ENCODE peak calls at places on chromosomes 5 and 9, in four cellular contexts. B, D, Z and C are unnamed samples.
A peak's percentile ranks its signal among the peaks of the same experiment; 100 is the strongest.

GRCh38 chr5:158812381-158812780 is 287.3 kb downstream of the EBF1 start:
- DNase-seq in Z (no peak), D (peak; percentile 48), B (no peak), C (no peak)

GRCh38 chr5:118990582-118990981 is 2.2 kb upstream of the DTWD2 start:
- DNase-seq in Z (no peak), D (no peak), B (no peak), C (no peak)

GRCh38 chr5:139638736-139639618 is 9.2 kb upstream of the CXXC5 start:
- DNase-seq in B (no peak), D (peak; percentile 43), Z (no peak), C (no peak)

GRCh38 chr5:66869347-66869746 is 273.2 kb downstream of the MAST4 start:
- DNase-seq in D (no peak), B (no peak), Z (no peak), C (no peak)

GRCh38 chr9:134707031-134707680 is 65.6 kb downstream of the COL5A1 start:
- DNase-seq in Z (peak; percentile 7), B (no peak), D (no peak), C (no peak)

GRCh38 chr5:14229734-14230133 is 86.6 kb downstream of the TRIO start:
- DNase-seq in D (no peak), B (no peak), Z (no peak), C (no peak)

GRCh38 chr9:134929560-134930158 is 11.9 kb upstream of the FCN1 start:
- DNase-seq in Z (no peak), B (no peak), D (no peak), C (no peak)

GRCh38 chr5:39235648-39236047 is 16.3 kb upstream of the FYB1 start:
- DNase-seq in Z (no peak), D (no peak), B (no peak), C (no peak)

GRCh38 chr9:33263131-33263935 is 1.2 kb downstream of the BAG1 start:
- DNase-seq in Z (peak; percentile 18), B (no peak), D (no peak), C (no peak)

GRCh38 chr5:96288166-96288844 is 144.7 kb downstream of the PCSK1 start:
- DNase-seq in B (no peak), D (no peak), Z (no peak), C (no peak)

GRCh38 chr9:131737426-131737825 is 2.5 kb downstream of the RAPGEF1 start:
- DNase-seq in Z (no peak), D (no peak), B (no peak), C (no peak)

GRCh38 chr9:87390361-87390760 is 107.3 kb upstream of the DAPK1 start:
- DNase-seq in D (peak; percentile 13), Z (no peak), B (no peak), C (no peak)

GRCh38 chr5:96049398-96050272 is 88.0 kb upstream of the ELL2 start:
- DNase-seq in D (no peak), B (no peak), Z (no peak), C (no peak)

GRCh38 chr5:109575506-109575905 is 114.2 kb upstream of the MAN2A1 start:
- DNase-seq in B (no peak), Z (no peak), D (no peak), C (no peak)

GRCh38 chr9:118643118-118643517 is 726.1 kb downstream of the BRINP1 start:
- DNase-seq in B (peak; percentile 28), D (peak; percentile 47), Z (no peak), C (no peak)

GRCh38 chr9:124654431-124654830 is 116.7 kb downstream of the NR6A1 start:
- DNase-seq in D (no peak), Z (no peak), B (no peak), C (no peak)

GRCh38 chr5:146447734-146448380 is 724 bp downstream of the TCERG1 start:
- DNase-seq in D (no peak), B (no peak), Z (peak; percentile 47), C (no peak)

GRCh38 chr5:4859489-4860211 is 280.5 kb upstream of the ADAMTS16 start:
- DNase-seq in B (no peak), D (no peak), Z (no peak), C (no peak)

GRCh38 chr5:121962943-121963342 is 1.2 kb downstream of the SRFBP1 start:
- DNase-seq in D (no peak), B (peak; percentile 3), Z (no peak), C (no peak)

GRCh38 chr5:101425345-101425744 is 522.3 kb upstream of the ST8SIA4 start:
- DNase-seq in B (no peak), D (no peak), Z (no peak), C (peak; percentile 0)

GRCh38 chr5:33969572-33970452 is 14.7 kb downstream of the SLC45A2 start:
- DNase-seq in Z (peak; percentile 13), B (peak; percentile 58), D (no peak), C (no peak)

GRCh38 chr5:112186401-112186990 is 232.6 kb downstream of the EPB41L4A start:
- DNase-seq in D (no peak), B (peak; percentile 25), Z (peak; percentile 35), C (no peak)

GRCh38 chr5:124560370-124560769 is 186.1 kb downstream of the ZNF608 start:
- DNase-seq in D (no peak), B (no peak), Z (no peak), C (no peak)

GRCh38 chr9:75358837-75359236 is 270.5 kb downstream of the OSTF1 start:
- DNase-seq in B (no peak), D (no peak), Z (no peak), C (no peak)

GRCh38 chr5:56360816-56361215 is 127.7 kb upstream of the ANKRD55 start:
- DNase-seq in B (no peak), D (no peak), Z (no peak), C (no peak)

GRCh38 chr5:50595199-50595598 is 71.2 kb upstream of the PARP8 start:
- DNase-seq in Z (no peak), B (no peak), D (no peak), C (no peak)

GRCh38 chr5:56319281-56320242 is 86.4 kb upstream of the ANKRD55 start:
- DNase-seq in Z (peak; percentile 26), D (no peak), B (no peak), C (no peak)

GRCh38 chr9:115847245-115847644 is 306.3 kb upstream of the PAPPA start:
- DNase-seq in Z (no peak), D (no peak), B (no peak), C (no peak)

GRCh38 chr9:104923289-104923688 is 4.7 kb downstream of the ABCA1 start:
- DNase-seq in D (peak; percentile 2), Z (no peak), B (no peak), C (no peak)

GRCh38 chr9:104927216-104927911 is 591 bp downstream of the ABCA1 start:
- DNase-seq in Z (peak; percentile 55), D (peak; percentile 77), B (peak; percentile 48), C (no peak)

GRCh38 chr9:104931256-104931655 is 3.3 kb upstream of the ABCA1 start:
- DNase-seq in B (no peak), Z (no peak), D (no peak), C (no peak)

GRCh38 chr9:104923740-104924139 is 4.2 kb downstream of the ABCA1 start:
- DNase-seq in D (no peak), B (no peak), Z (no peak), C (no peak)

GRCh38 chr9:104927912-104928740 is at the start of gene ABCA1:
- DNase-seq in D (peak; percentile 83), Z (peak; percentile 85), B (peak; percentile 79), C (peak; percentile 35)
- TF ChIP-seq RNF2 in D (no peak), Z (no peak), B (no peak), C (no peak)

GRCh38 chr5:150137168-150137957 is 18.3 kb downstream of the PDGFRB start:
- DNase-seq in Z (peak; percentile 97), B (no peak), D (no peak), C (no peak)
- H3K4me1 ChIP-seq in Z (peaks cover 83% of the 10 kb centered on the region), B (peaks cover 46% of the 10 kb centered on the region), D (peaks cover 23% of the 10 kb centered on the region), C (peaks cover 12% of the 10 kb centered on the region)

GRCh38 chr9:882416-882931 is 41.0 kb downstream of the DMRT1 start:
- DNase-seq in Z (peak; percentile 35), B (no peak), D (no peak), C (no peak)
- TF ChIP-seq RNF2 in Z (no peak), B (no peak), D (no peak), C (no peak)

GRCh38 chr9:38019731-38020130 is 49.3 kb downstream of the SHB start:
- DNase-seq in B (no peak), Z (no peak), D (no peak), C (no peak)
- H3K4me1 ChIP-seq in B (peaks cover 91% of the 10 kb centered on the region), Z (peaks cover 89% of the 10 kb centered on the region), D (peaks cover 44% of the 10 kb centered on the region), C (peaks cover 17% of the 10 kb centered on the region)

DNA sequence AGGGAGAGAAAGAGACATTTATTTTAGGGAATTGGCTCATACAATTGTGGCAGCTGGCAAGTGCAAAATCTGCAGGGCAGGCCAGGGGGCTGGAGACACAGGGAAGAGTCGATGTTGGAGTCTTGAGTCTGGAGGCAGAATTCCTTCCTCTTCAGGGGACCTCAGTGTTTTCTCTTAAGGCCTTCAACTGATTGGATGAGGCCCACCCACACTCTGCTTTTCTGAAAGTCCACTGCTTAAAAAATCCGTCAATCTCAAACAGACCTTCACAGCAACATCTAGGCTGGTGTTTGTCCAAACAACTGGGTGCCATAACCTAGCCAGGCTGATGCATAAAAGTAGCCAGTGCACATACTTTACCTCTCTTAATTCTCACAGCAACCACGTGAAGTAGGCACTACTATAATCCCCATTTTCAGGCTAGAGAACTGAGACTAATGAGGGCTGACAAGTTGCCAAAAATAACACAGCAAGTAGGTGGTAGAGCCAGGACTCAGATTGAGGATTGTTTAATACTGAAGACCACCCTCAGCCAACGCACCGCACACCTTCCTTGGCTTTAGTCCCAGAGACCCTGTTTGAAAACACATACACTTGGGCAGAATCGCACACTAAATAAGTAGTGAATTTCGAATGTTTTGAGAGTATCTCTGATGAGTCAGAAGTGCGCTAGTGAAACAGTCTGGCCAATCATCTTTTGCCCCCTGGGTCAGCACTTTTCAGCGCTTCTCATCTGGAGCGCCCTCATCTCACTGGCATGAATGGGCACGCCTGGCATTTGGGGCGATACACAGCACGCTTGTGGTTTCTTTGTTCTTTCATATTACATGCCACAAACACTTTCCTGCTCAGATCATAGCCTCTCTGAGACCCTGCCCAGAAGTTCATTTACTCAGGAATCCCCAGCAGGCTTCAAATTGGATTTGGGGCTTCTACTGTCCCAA is 591.4 kb downstream of the CCDC171 start:
- DNase-seq in Z (no peak), B (no peak), D (no peak), C (no peak)
- TF ChIP-seq RNF2 in Z (no peak), B (no peak), D (no peak), C (no peak)